ENCODE peak calls at places on chromosome 17, in six cellular contexts. One of them, this sample, is unnamed.
A peak's percentile ranks its signal among the peaks of the same experiment; 100 is the strongest.

GRCh38 chr17:4560837-4561241 is 462 bp upstream of the GGT6 start:
- DNase-seq in PC-9: no peak
- DNase-seq in cardiac muscle cell: peak; percentile 71
- DNase-seq in fibroblast of lung: peak; percentile 51
- DNase-seq in breast epithelium: no peak
- DNase-seq in transverse colon: peak; percentile 21
- DNase-seq in this sample: no peak

GRCh38 chr17:47918991-47919390 is 22.4 kb upstream of the PNPO start:
- DNase-seq in fibroblast of lung: no peak
- DNase-seq in transverse colon: no peak
- DNase-seq in cardiac muscle cell: no peak
- DNase-seq in breast epithelium: no peak
- DNase-seq in PC-9: no peak
- DNase-seq in this sample: no peak

GRCh38 chr17:78357177-78357586 is 2.7 kb downstream of the SOCS3 start:
- DNase-seq in cardiac muscle cell: peak; percentile 87
- DNase-seq in breast epithelium: no peak
- DNase-seq in PC-9: peak; percentile 80
- DNase-seq in fibroblast of lung: peak; percentile 85
- DNase-seq in transverse colon: no peak
- DNase-seq in this sample: no peak

GRCh38 chr17:77734371-77735050 is 224.0 kb upstream of the TNRC6C start:
- DNase-seq in PC-9: no peak
- DNase-seq in cardiac muscle cell: peak; percentile 90
- DNase-seq in transverse colon: peak; percentile 78
- DNase-seq in fibroblast of lung: peak; percentile 69
- DNase-seq in breast epithelium: peak; percentile 89
- DNase-seq in this sample: peak; percentile 8

GRCh38 chr17:48181653-48182052 is 74.1 kb downstream of the SNX11 start:
- DNase-seq in fibroblast of lung: peak; percentile 25
- DNase-seq in breast epithelium: no peak
- DNase-seq in cardiac muscle cell: peak; percentile 33
- DNase-seq in transverse colon: no peak
- DNase-seq in PC-9: peak; percentile 22
- DNase-seq in this sample: peak; percentile 61

GRCh38 chr17:17750881-17751280 is 69.6 kb downstream of the RAI1 start:
- DNase-seq in transverse colon: peak; percentile 29
- DNase-seq in PC-9: no peak
- DNase-seq in fibroblast of lung: no peak
- DNase-seq in cardiac muscle cell: no peak
- DNase-seq in breast epithelium: no peak
- DNase-seq in this sample: no peak

GRCh38 chr17:41592601-41593305 is 6.1 kb upstream of the KRT14 start:
- DNase-seq in breast epithelium: no peak
- DNase-seq in PC-9: no peak
- DNase-seq in fibroblast of lung: no peak
- DNase-seq in transverse colon: no peak
- DNase-seq in cardiac muscle cell: no peak
- DNase-seq in this sample: no peak

GRCh38 chr17:51230306-51230705 is 29.5 kb downstream of the MBTD1 start:
- DNase-seq in PC-9: no peak
- DNase-seq in cardiac muscle cell: no peak
- DNase-seq in transverse colon: no peak
- DNase-seq in fibroblast of lung: no peak
- DNase-seq in breast epithelium: no peak
- DNase-seq in this sample: no peak

GRCh38 chr17:1755993-1756306 is 5.9 kb upstream of the SERPINF1 start:
- DNase-seq in cardiac muscle cell: no peak
- DNase-seq in breast epithelium: no peak
- DNase-seq in fibroblast of lung: no peak
- DNase-seq in transverse colon: no peak
- DNase-seq in PC-9: no peak
- DNase-seq in this sample: no peak

GRCh38 chr17:58272367-58273280 is 8.1 kb downstream of the MPO start:
- DNase-seq in breast epithelium: no peak
- DNase-seq in fibroblast of lung: no peak
- DNase-seq in PC-9: no peak
- DNase-seq in cardiac muscle cell: no peak
- DNase-seq in transverse colon: no peak
- DNase-seq in this sample: no peak

GRCh38 chr17:45013021-45013997 is 38.1 kb downstream of the DCAKD start:
- DNase-seq in cardiac muscle cell: peak; percentile 47
- DNase-seq in PC-9: no peak
- DNase-seq in breast epithelium: no peak
- DNase-seq in transverse colon: no peak
- DNase-seq in fibroblast of lung: peak; percentile 52
- DNase-seq in this sample: no peak

GRCh38 chr17:57372156-57372555 is 115.8 kb downstream of the MSI2 start:
- DNase-seq in transverse colon: no peak
- DNase-seq in PC-9: no peak
- DNase-seq in cardiac muscle cell: peak; percentile 60
- DNase-seq in breast epithelium: no peak
- DNase-seq in fibroblast of lung: peak; percentile 52
- DNase-seq in this sample: no peak

GRCh38 chr17:18181358-18181757 is 2.3 kb upstream of the ALKBH5 start:
- DNase-seq in breast epithelium: no peak
- DNase-seq in cardiac muscle cell: no peak
- DNase-seq in fibroblast of lung: no peak
- DNase-seq in transverse colon: no peak
- DNase-seq in PC-9: no peak
- DNase-seq in this sample: no peak

GRCh38 chr17:4948997-4949320 is 629 bp upstream of the PFN1 start:
- DNase-seq in transverse colon: peak; percentile 87
- DNase-seq in PC-9: peak; percentile 92
- DNase-seq in breast epithelium: peak; percentile 80
- DNase-seq in cardiac muscle cell: peak; percentile 95
- DNase-seq in fibroblast of lung: peak; percentile 89
- DNase-seq in this sample: peak; percentile 85

GRCh38 chr17:59642535-59642934 is 22.8 kb downstream of the CLTC start:
- DNase-seq in cardiac muscle cell: no peak
- DNase-seq in breast epithelium: no peak
- DNase-seq in PC-9: no peak
- DNase-seq in fibroblast of lung: no peak
- DNase-seq in transverse colon: no peak
- DNase-seq in this sample: no peak
- H3K4me3 ChIP-seq in cardiac muscle cell: no peak overlapping the region
- H3K4me3 ChIP-seq in breast epithelium: no peak overlapping the region
- H3K4me3 ChIP-seq in PC-9: peak overlapping the region; percentile 9
- H3K4me3 ChIP-seq in fibroblast of lung: no peak overlapping the region
- H3K4me3 ChIP-seq in transverse colon: no peak overlapping the region
- H3K4me3 ChIP-seq in this sample: no peak overlapping the region

DNA sequence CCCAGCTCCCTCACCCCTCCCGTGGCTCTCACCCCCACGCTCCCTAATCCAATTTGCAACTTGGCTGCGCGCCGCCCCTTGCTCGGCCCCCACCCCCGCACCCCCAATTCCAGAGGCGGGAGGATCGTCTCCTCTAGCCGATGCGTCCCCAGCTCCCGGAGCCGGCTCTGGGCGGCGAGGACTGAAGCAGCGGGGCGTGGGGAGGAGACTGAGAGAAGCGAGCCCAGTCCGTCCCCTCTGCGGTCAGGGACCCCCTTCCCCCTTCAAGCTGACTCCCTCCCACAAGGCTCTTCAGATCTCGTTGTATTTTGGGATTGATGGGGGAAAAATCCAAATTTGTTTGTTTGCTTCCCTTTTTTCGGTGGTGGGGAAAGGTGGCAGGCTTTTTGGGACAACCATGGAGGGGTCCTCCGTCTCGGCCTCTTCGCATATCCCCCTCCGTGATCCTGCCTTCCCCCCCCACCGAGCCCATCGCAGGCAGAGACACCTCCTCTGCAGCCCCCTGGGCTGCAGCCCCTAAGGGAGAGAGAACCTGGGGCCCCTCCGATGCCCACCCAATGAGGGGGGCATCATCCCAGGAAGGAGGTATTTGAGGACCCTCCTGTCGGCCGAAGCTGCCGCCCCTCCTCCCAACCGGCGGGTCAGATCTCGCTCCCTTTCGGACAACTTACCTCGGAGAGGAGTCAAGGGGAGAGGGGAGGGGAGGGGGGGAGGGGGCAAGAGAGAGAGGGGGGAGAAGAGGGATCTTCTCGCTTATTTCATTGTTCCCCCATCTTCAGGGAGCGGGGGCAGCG is 466 bp downstream of the NEUROD2 start:
- DNase-seq in cardiac muscle cell: no peak
- DNase-seq in fibroblast of lung: no peak
- DNase-seq in PC-9: no peak
- DNase-seq in breast epithelium: no peak
- DNase-seq in transverse colon: no peak
- DNase-seq in this sample: no peak
- H3K27me3 ChIP-seq in cardiac muscle cell: peaks cover 100% of the 10 kb centered on the region
- H3K27me3 ChIP-seq in fibroblast of lung: peaks cover 58% of the 10 kb centered on the region
- H3K27me3 ChIP-seq in PC-9: peaks cover 58% of the 10 kb centered on the region
- H3K27me3 ChIP-seq in breast epithelium: peaks cover 74% of the 10 kb centered on the region
- H3K27me3 ChIP-seq in transverse colon: peaks cover 91% of the 10 kb centered on the region
- H3K27me3 ChIP-seq in this sample: peaks cover 72% of the 10 kb centered on the region

GRCh38 chr17:40095944-40096791 is 4.2 kb downstream of the NR1D1 start:
- DNase-seq in transverse colon: peak; percentile 73
- DNase-seq in cardiac muscle cell: no peak
- DNase-seq in breast epithelium: no peak
- DNase-seq in fibroblast of lung: no peak
- DNase-seq in PC-9: no peak
- DNase-seq in this sample: no peak

GRCh38 chr17:40097087-40097486 is 3.3 kb downstream of the NR1D1 start:
- DNase-seq in breast epithelium: no peak
- DNase-seq in transverse colon: no peak
- DNase-seq in fibroblast of lung: no peak
- DNase-seq in cardiac muscle cell: no peak
- DNase-seq in PC-9: no peak
- DNase-seq in this sample: no peak

GRCh38 chr17:40093580-40094201 is 6.7 kb downstream of the NR1D1 start:
- DNase-seq in cardiac muscle cell: no peak
- DNase-seq in breast epithelium: no peak
- DNase-seq in PC-9: no peak
- DNase-seq in transverse colon: no peak
- DNase-seq in fibroblast of lung: no peak
- DNase-seq in this sample: no peak

GRCh38 chr17:40094874-40095273 is 5.5 kb downstream of the NR1D1 start:
- DNase-seq in transverse colon: no peak
- DNase-seq in cardiac muscle cell: no peak
- DNase-seq in PC-9: no peak
- DNase-seq in fibroblast of lung: no peak
- DNase-seq in breast epithelium: no peak
- DNase-seq in this sample: no peak

DNA sequence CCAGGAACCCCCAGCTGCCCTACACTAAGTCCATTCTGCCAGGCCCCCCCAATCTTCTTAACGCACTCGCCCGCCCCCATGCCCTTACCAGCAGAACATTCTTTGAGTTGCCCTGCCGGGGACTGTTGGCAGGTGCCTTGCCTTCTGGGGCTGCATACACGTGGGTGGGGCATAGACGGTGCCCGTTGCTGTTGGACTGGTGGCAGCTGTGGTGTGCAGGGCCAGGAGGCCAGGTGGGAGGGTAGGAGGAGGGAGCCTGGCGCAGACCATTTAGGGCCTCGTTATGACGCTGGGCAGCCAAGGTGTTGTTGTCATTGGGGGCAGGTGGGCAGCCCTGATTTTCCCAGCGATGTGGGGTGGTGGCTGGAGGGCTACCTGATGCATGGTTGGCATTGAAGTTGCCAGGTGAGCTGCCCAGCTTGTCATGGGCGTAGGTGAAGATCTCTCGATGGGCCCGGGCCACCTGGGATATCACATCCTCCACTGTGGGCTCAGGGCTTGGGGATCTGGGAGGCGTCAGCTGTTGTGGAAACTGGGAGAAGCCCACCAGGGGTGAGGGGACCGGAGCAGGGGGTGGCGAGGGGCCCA is 4.9 kb downstream of the NR1D1 start:
- DNase-seq in transverse colon: no peak
- DNase-seq in cardiac muscle cell: no peak
- DNase-seq in fibroblast of lung: no peak
- DNase-seq in breast epithelium: no peak
- DNase-seq in PC-9: no peak
- DNase-seq in this sample: no peak
- H3K4me1 ChIP-seq in transverse colon: peaks cover 57% of the 10 kb centered on the region
- H3K4me1 ChIP-seq in cardiac muscle cell: peaks cover 20% of the 10 kb centered on the region
- H3K4me1 ChIP-seq in fibroblast of lung: peaks cover 23% of the 10 kb centered on the region
- H3K4me1 ChIP-seq in breast epithelium: peaks cover 23% of the 10 kb centered on the region
- H3K4me1 ChIP-seq in PC-9: peaks cover 14% of the 10 kb centered on the region
- H3K4me1 ChIP-seq in this sample: peaks cover 24% of the 10 kb centered on the region

GRCh38 chr17:75524269-75524970 is 1.1 kb upstream of the LLGL2 start:
- DNase-seq in fibroblast of lung: no peak
- DNase-seq in cardiac muscle cell: no peak
- DNase-seq in transverse colon: no peak
- DNase-seq in PC-9: no peak
- DNase-seq in breast epithelium: no peak
- DNase-seq in this sample: no peak
- H3K4me3 ChIP-seq in fibroblast of lung: no peak overlapping the region
- H3K4me3 ChIP-seq in cardiac muscle cell: peak overlapping the region; percentile 83
- H3K4me3 ChIP-seq in transverse colon: peak overlapping the region; percentile 57
- H3K4me3 ChIP-seq in PC-9: peak overlapping the region; percentile 100
- H3K4me3 ChIP-seq in breast epithelium: peak overlapping the region; percentile 71
- H3K4me3 ChIP-seq in this sample: peak overlapping the region; percentile 64

GRCh38 chr17:43932357-43932756 is 9.9 kb downstream of the PPY start:
- DNase-seq in breast epithelium: no peak
- DNase-seq in cardiac muscle cell: no peak
- DNase-seq in transverse colon: no peak
- DNase-seq in fibroblast of lung: no peak
- DNase-seq in PC-9: no peak
- DNase-seq in this sample: no peak
- H3K27me3 ChIP-seq in breast epithelium: peaks cover 2% of the 10 kb centered on the region
- H3K27me3 ChIP-seq in cardiac muscle cell: peaks cover 12% of the 10 kb centered on the region
- H3K27me3 ChIP-seq in transverse colon: peaks cover 5% of the 10 kb centered on the region
- H3K27me3 ChIP-seq in fibroblast of lung: peaks cover 13% of the 10 kb centered on the region
- H3K27me3 ChIP-seq in PC-9: peaks cover 5% of the 10 kb centered on the region
- H3K27me3 ChIP-seq in this sample: no peaks in the 10 kb centered on the region

GRCh38 chr17:80857721-80858171 is 133.9 kb upstream of the CHMP6 start:
- DNase-seq in fibroblast of lung: no peak
- DNase-seq in breast epithelium: no peak
- DNase-seq in PC-9: no peak
- DNase-seq in transverse colon: no peak
- DNase-seq in cardiac muscle cell: no peak
- DNase-seq in this sample: no peak
- H3K4me1 ChIP-seq in fibroblast of lung: peaks cover 30% of the 10 kb centered on the region
- H3K4me1 ChIP-seq in breast epithelium: no peaks in the 10 kb centered on the region
- H3K4me1 ChIP-seq in PC-9: peaks cover 23% of the 10 kb centered on the region
- H3K4me1 ChIP-seq in transverse colon: no peaks in the 10 kb centered on the region
- H3K4me1 ChIP-seq in cardiac muscle cell: no peaks in the 10 kb centered on the region
- H3K4me1 ChIP-seq in this sample: no peaks in the 10 kb centered on the region

GRCh38 chr17:7218166-7218565 is 1.5 kb downstream of the DLG4 start:
- DNase-seq in PC-9: no peak
- DNase-seq in fibroblast of lung: no peak
- DNase-seq in transverse colon: no peak
- DNase-seq in breast epithelium: no peak
- DNase-seq in cardiac muscle cell: no peak
- DNase-seq in this sample: no peak
- H3K4me3 ChIP-seq in PC-9: no peak overlapping the region
- H3K4me3 ChIP-seq in fibroblast of lung: no peak overlapping the region
- H3K4me3 ChIP-seq in transverse colon: no peak overlapping the region
- H3K4me3 ChIP-seq in breast epithelium: peak overlapping the region; percentile 47
- H3K4me3 ChIP-seq in cardiac muscle cell: peak overlapping the region; percentile 61
- H3K4me3 ChIP-seq in this sample: no peak overlapping the region